ENCODE peak calls at places on chromosomes 3 and 15, in nine cellular contexts. D is CD8-positive, alpha-beta memory T cell; X is fibroblast of mammary gland; P is HEK293T; M is brain microvascular endothelial cell; W is astrocyte; C is stimulated activated CD8-positive, alpha-beta memory T cell treated with anti-CD3 and anti-CD28 coated beads, Interleukin-15, amount 100 ng/mL, for 1 hour; L is HTR-8/SVneo; N is NCI-H1092 treated with DMSO at 0.1 percent for 48 hours. R is an unnamed sample.

GRCh38 chr15:100879461-100880138 is at the start of gene ALDH1A3:
- DNase-seq in L (peak; percentile 56), X (no peak), P (peak; percentile 75), D (no peak), N (no peak), M (no peak), C (no peak), W (peak; percentile 43), R (no peak)

GRCh38 chr3:27326211-27326948 is 42.8 kb downstream of the NEK10 start:
- DNase-seq in P (no peak), L (peak; percentile 47), W (peak; percentile 90), C (no peak), M (peak; percentile 87), X (peak; percentile 93), N (no peak), D (no peak), R (no peak)

GRCh38 chr3:14147063-14147435 is 22.2 kb downstream of the TMEM43 start:
- DNase-seq in N (no peak), C (no peak), D (no peak), P (no peak), L (no peak), X (no peak), W (no peak), M (no peak), R (no peak)

GRCh38 chr3:45441570-45442313 is 53.4 kb downstream of the LARS2 start:
- DNase-seq in D (no peak), W (no peak), C (no peak), X (peak; percentile 5), L (peak; percentile 18), P (peak; percentile 30), N (no peak), M (no peak), R (no peak)

GRCh38 chr3:149090907-149091306 is 4.6 kb upstream of the HLTF start:
- DNase-seq in X (no peak), N (no peak), M (no peak), D (no peak), P (no peak), L (no peak), C (no peak), W (no peak), R (no peak)

GRCh38 chr3:185942907-185943306 is 5.1 kb upstream of the TRA2B start:
- DNase-seq in D (no peak), L (no peak), P (no peak), X (no peak), N (no peak), M (no peak), W (no peak), C (no peak), R (no peak)

GRCh38 chr3:158709666-158710083 is 22.6 kb downstream of the RARRES1 start:
- DNase-seq in D (no peak), P (no peak), N (no peak), C (no peak), X (peak; percentile 99), M (peak; percentile 98), L (peak; percentile 51), W (peak; percentile 100), R (no peak)

GRCh38 chr15:33028495-33028894 is 166.0 kb downstream of the FMN1 start:
- DNase-seq in P (no peak), D (no peak), C (no peak), X (peak; percentile 66), M (no peak), N (no peak), L (no peak), W (no peak), R (no peak)

GRCh38 chr3:177904661-177905060 is 631.6 kb upstream of the KCNMB2 start:
- DNase-seq in D (no peak), X (peak; percentile 21), P (no peak), N (no peak), W (peak; percentile 80), M (peak; percentile 31), L (no peak), C (no peak), R (no peak)

GRCh38 chr15:71329509-71330260 is 214.4 kb downstream of the THSD4 start:
- DNase-seq in W (peak; percentile 83), D (no peak), X (peak; percentile 73), P (no peak), C (no peak), M (peak; percentile 51), N (no peak), L (peak; percentile 45), R (no peak)

GRCh38 chr3:150255416-150255815 is 152.7 kb upstream of the TSC22D2 start:
- DNase-seq in X (no peak), L (no peak), D (no peak), W (no peak), N (no peak), C (no peak), P (no peak), M (no peak), R (no peak)

GRCh38 chr3:65334045-65334665 is 646.4 kb upstream of the ADAMTS9 start:
- DNase-seq in D (no peak), N (no peak), L (no peak), C (no peak), P (peak; percentile 7), M (no peak), W (no peak), X (no peak), R (no peak)

GRCh38 chr3:134516905-134517304 is 31.0 kb downstream of the CEP63 start:
- DNase-seq in X (peak; percentile 25), N (no peak), L (no peak), D (no peak), M (no peak), C (no peak), W (no peak), P (no peak), R (no peak)

GRCh38 chr3:111621535-111621934 is 26.4 kb upstream of the ZBED2 start:
- DNase-seq in L (no peak), C (no peak), X (no peak), N (no peak), D (no peak), W (no peak), M (no peak), P (peak; percentile 48), R (peak; percentile 37)

GRCh38 chr15:84967380-84967779 is 14.3 kb upstream of the PDE8A start:
- DNase-seq in C (no peak), X (no peak), W (no peak), D (no peak), L (no peak), N (no peak), M (no peak), P (no peak), R (no peak)

GRCh38 chr3:125234831-125235230 is 22.3 kb upstream of the SLC12A8 start:
- DNase-seq in M (no peak), D (no peak), N (no peak), C (no peak), X (no peak), W (peak; percentile 56), P (no peak), L (no peak), R (no peak)

GRCh38 chr15:28082891-28083688 is 16.0 kb downstream of the OCA2 start:
- DNase-seq in D (no peak), P (no peak), M (no peak), L (no peak), X (no peak), N (no peak), C (no peak), W (no peak), R (no peak)

GRCh38 chr3:71560665-71561064 is 22.9 kb downstream of the FOXP1 start:
- DNase-seq in X (no peak), W (peak; percentile 31), N (no peak), M (no peak), D (no peak), P (no peak), L (no peak), C (no peak), R (no peak)

GRCh38 chr3:147651107-147651506 is 241.9 kb downstream of the ZIC1 start:
- DNase-seq in M (peak; percentile 19), N (no peak), C (no peak), D (no peak), L (no peak), W (peak; percentile 16), P (no peak), X (peak; percentile 48), R (peak; percentile 23)

GRCh38 chr3:186211101-186211500 is 102.2 kb upstream of the ETV5 start:
- DNase-seq in D (no peak), C (no peak), P (no peak), N (no peak), W (no peak), M (no peak), L (no peak), X (no peak), R (no peak)

GRCh38 chr3:10526366-10526765 is 21.0 kb upstream of the ATP2B2 start:
- DNase-seq in N (no peak), P (no peak), X (no peak), L (no peak), W (no peak), C (no peak), M (no peak), D (no peak), R (no peak)

GRCh38 chr15:93121089-93121488 is 32.1 kb upstream of the RGMA start:
- DNase-seq in C (no peak), M (no peak), L (no peak), N (peak; percentile 20), D (no peak), X (no peak), W (no peak), P (no peak), R (no peak)

GRCh38 chr3:72625616-72626337 is 222.5 kb downstream of the SHQ1 start:
- DNase-seq in D (no peak), X (peak; percentile 99), P (no peak), L (no peak), N (no peak), W (peak; percentile 22), C (no peak), M (no peak), R (no peak)

GRCh38 chr3:111333642-111334041 is 208.4 kb upstream of the CD96 start:
- DNase-seq in P (no peak), N (no peak), D (no peak), C (no peak), M (peak; percentile 45), X (peak; percentile 44), L (no peak), W (peak; percentile 33), R (no peak)

GRCh38 chr3:85846940-85847339 is 888.2 kb downstream of the CADM2 start:
- DNase-seq in C (no peak), P (no peak), N (peak; percentile 44), D (no peak), X (no peak), M (no peak), L (no peak), W (no peak), R (peak; percentile 25)

GRCh38 chr3:126005951-126006350 is 37.0 kb downstream of the ROPN1B start:
- DNase-seq in X (peak; percentile 73), N (no peak), W (peak; percentile 65), C (no peak), D (no peak), L (no peak), P (no peak), M (peak; percentile 46), R (no peak)

GRCh38 chr3:72892870-72893269 is 5.0 kb downstream of the GXYLT2 start:
- DNase-seq in C (no peak), L (no peak), N (peak; percentile 74), D (no peak), X (peak; percentile 11), P (peak; percentile 43), W (no peak), M (no peak), R (no peak)

GRCh38 chr3:123719785-123720531 is 135.1 kb upstream of the HACD2 start:
- DNase-seq in C (no peak), P (no peak), L (no peak), X (no peak), M (no peak), D (no peak), N (peak; percentile 11), W (no peak), R (peak; percentile 32)

GRCh38 chr15:73165435-73165834 is 113.2 kb downstream of the NEO1 start:
- DNase-seq in W (no peak), X (no peak), C (no peak), P (no peak), D (no peak), N (no peak), M (no peak), L (no peak), R (no peak)

R was measured in SK-N-DZ.